ENCODE peak calls at places on chromosomes 2 and 18, in nine cellular contexts. S is HFF-Myc; Y is NCI-H146; J is stimulated activated CD8-positive, alpha-beta memory T cell treated with anti-CD3 and anti-CD28 coated beads, Interleukin-12 subunit alpha, Interleukin-12 subunit beta, amount 100 ng/mL, for 1 hour; G is mucosa of gallbladder; V is cerebellar cortex; U is H4; O is fibroblast of pulmonary artery; Z is right atrium auricular region. T is an unnamed sample.

GRCh38 chr2:47617523-47618271 is 165.2 kb upstream of the MSH6 start:
- DNase-seq in S (no peak), Y (no peak), J (no peak), G (no peak), V (no peak), U (no peak), O (no peak), Z (no peak), T (no peak)

GRCh38 chr2:26035110-26035728 is 1.3 kb downstream of the RAB10 start:
- DNase-seq in S (no peak), Y (no peak), J (no peak), G (no peak), V (no peak), U (no peak), O (no peak), Z (peak), T (no peak)

GRCh38 chr2:144583741-144584453 is 64.0 kb upstream of the ZEB2 start:
- DNase-seq in S (no peak), Y (no peak), J (no peak), G (no peak), V (no peak), U (no peak), O (peak), Z (no peak), T (no peak)

GRCh38 chr2:18750662-18751554 is 161.5 kb upstream of the NT5C1B start:
- DNase-seq in S (no peak), Y (no peak), J (no peak), G (no peak), V (no peak), U (no peak), O (peak), Z (no peak), T (no peak)

GRCh38 chr2:161228511-161229240 is 68.4 kb downstream of the TANK start:
- DNase-seq in S (no peak), Y (no peak), J (no peak), G (no peak), V (no peak), U (no peak), O (no peak), Z (no peak), T (no peak)

GRCh38 chr2:207469953-207470699 is 59.6 kb upstream of the CREB1 start:
- DNase-seq in S (no peak), Y (peak), J (no peak), G (peak), V (peak), U (no peak), O (no peak), Z (no peak), T (no peak)

GRCh38 chr2:121218386-121218938 is 66.5 kb downstream of the TFCP2L1 start:
- DNase-seq in S (no peak), Y (no peak), J (no peak), G (no peak), V (no peak), U (no peak), O (no peak), Z (no peak), T (no peak)

GRCh38 chr18:46469186-46469915 is 187.7 kb downstream of the LOXHD1 start:
- DNase-seq in S (no peak), Y (peak), J (no peak), G (no peak), V (peak), U (peak), O (no peak), Z (no peak), T (no peak)

GRCh38 chr2:96092896-96093295 is 23.5 kb downstream of the ADRA2B start:
- DNase-seq in S (no peak), Y (no peak), J (no peak), G (no peak), V (no peak), U (no peak), O (no peak), Z (peak), T (no peak)

T was measured in endothelial cell.